ENCODE peak calls at places on chromosomes 7 and 10, in seven cellular contexts. U, N, B, A, F, X and Y are unnamed samples.

GRCh38 chr7:157806711-157807110 is 469.9 kb downstream of the DNAJB6 start:
- DNase-seq in U (no peak), N (no peak), B (no peak), A (no peak), F (no peak), X (no peak), Y (no peak)

GRCh38 chr7:6416516-6417145 is 31.1 kb downstream of the DAGLB start:
- DNase-seq in U (no peak), N (peak; percentile 50), B (no peak), A (no peak), F (no peak), X (no peak), Y (no peak)

GRCh38 chr10:59805043-59805442 is 51.8 kb upstream of the MRLN start:
- DNase-seq in U (no peak), N (peak; percentile 45), B (no peak), A (no peak), F (no peak), X (no peak), Y (no peak)

GRCh38 chr7:36127075-36127740 is 25.8 kb upstream of the EEPD1 start:
- DNase-seq in U (no peak), N (no peak), B (no peak), A (no peak), F (no peak), X (no peak), Y (no peak)

GRCh38 chr7:76095908-76096307 is 48.0 kb downstream of the MDH2 start:
- DNase-seq in U (no peak), N (no peak), B (no peak), A (no peak), F (no peak), X (no peak), Y (no peak)

GRCh38 chr10:79106651-79107050 is 37.9 kb downstream of the ZMIZ1 start:
- DNase-seq in U (no peak), N (no peak), B (no peak), A (no peak), F (no peak), X (no peak), Y (no peak)

GRCh38 chr7:103573479-103574058 is 127.6 kb upstream of the SLC26A5 start:
- DNase-seq in U (no peak), N (peak; percentile 50), B (peak; percentile 7), A (no peak), F (no peak), X (no peak), Y (no peak)

GRCh38 chr10:37975407-37975991 is 948 bp downstream of the ZNF25 start:
- DNase-seq in U (no peak), N (peak; percentile 22), B (peak; percentile 36), A (no peak), F (no peak), X (no peak), Y (no peak)

GRCh38 chr7:46369933-46370654 is 449.0 kb upstream of the IGFBP3 start:
- DNase-seq in U (no peak), N (peak; percentile 88), B (no peak), A (no peak), F (no peak), X (no peak), Y (no peak)

GRCh38 chr10:62814901-62815372 is 1.2 kb downstream of the EGR2 start:
- DNase-seq in U (peak; percentile 12), N (no peak), B (no peak), A (no peak), F (no peak), X (no peak), Y (no peak)

GRCh38 chr10:29613791-29614190 is 21.0 kb downstream of the SVIL start:
- DNase-seq in U (no peak), N (peak; percentile 45), B (no peak), A (no peak), F (no peak), X (no peak), Y (no peak)

GRCh38 chr7:130189281-130189782 is 15.9 kb downstream of the TMEM209 start:
- DNase-seq in U (no peak), N (peak; percentile 39), B (no peak), A (no peak), F (no peak), X (no peak), Y (no peak)

GRCh38 chr10:79342811-79343541 is 4.3 kb upstream of the PPIF start:
- DNase-seq in U (no peak), N (no peak), B (no peak), A (no peak), F (no peak), X (no peak), Y (no peak)

GRCh38 chr7:131244259-131244852 is 83.3 kb upstream of the MKLN1 start:
- DNase-seq in U (no peak), N (peak; percentile 96), B (no peak), A (no peak), F (no peak), X (peak; percentile 4), Y (no peak)

GRCh38 chr10:60883187-60883586 is 60.8 kb downstream of the RHOBTB1 start:
- DNase-seq in U (no peak), N (peak; percentile 51), B (no peak), A (no peak), F (no peak), X (no peak), Y (no peak)

GRCh38 chr10:124127563-124127962 is 34.2 kb upstream of the CHST15 start:
- DNase-seq in U (no peak), N (no peak), B (no peak), A (no peak), F (no peak), X (no peak), Y (no peak)

GRCh38 chr10:63713191-63714144 is 192.3 kb downstream of the REEP3 start:
- DNase-seq in U (no peak), N (peak; percentile 65), B (no peak), A (no peak), F (no peak), X (no peak), Y (no peak)

GRCh38 chr7:96097802-96098201 is 224.1 kb downstream of the SLC25A13 start:
- DNase-seq in U (no peak), N (no peak), B (no peak), A (no peak), F (no peak), X (no peak), Y (no peak)

GRCh38 chr10:45997557-45997956 is 25.3 kb downstream of the TIMM23 start:
- DNase-seq in U (no peak), N (no peak), B (no peak), A (no peak), F (no peak), X (no peak), Y (no peak)

GRCh38 chr7:30920021-30920583 is 8.4 kb downstream of the AQP1 start:
- DNase-seq in U (no peak), N (no peak), B (no peak), A (no peak), F (no peak), X (no peak), Y (no peak)

GRCh38 chr7:24729365-24730017 is 27.8 kb downstream of the GSDME start:
- DNase-seq in U (no peak), N (no peak), B (no peak), A (no peak), F (no peak), X (no peak), Y (no peak)

GRCh38 chr7:1899201-1899600 is 229.1 kb downstream of the ELFN1 start:
- DNase-seq in U (no peak), N (peak; percentile 38), B (no peak), A (no peak), F (no peak), X (no peak), Y (no peak)

GRCh38 chr10:93071674-93072224 is 1.9 kb upstream of the CYP26A1 start:
- DNase-seq in U (no peak), N (no peak), B (no peak), A (no peak), F (no peak), X (no peak), Y (no peak)

GRCh38 chr7:73364006-73364728 is 36.2 kb downstream of the FKBP6 start:
- DNase-seq in U (no peak), N (no peak), B (no peak), A (no peak), F (no peak), X (no peak), Y (no peak)

GRCh38 chr7:5248201-5248885 is 34.4 kb upstream of the SLC29A4 start:
- DNase-seq in U (no peak), N (peak; percentile 31), B (no peak), A (no peak), F (no peak), X (no peak), Y (no peak)

GRCh38 chr10:44205072-44205471 is 179.8 kb downstream of the CXCL12 start:
- DNase-seq in U (no peak), N (no peak), B (no peak), A (no peak), F (no peak), X (no peak), Y (no peak)

GRCh38 chr7:55063633-55064032 is 44.8 kb downstream of the EGFR start:
- DNase-seq in U (no peak), N (peak; percentile 78), B (no peak), A (no peak), F (no peak), X (no peak), Y (no peak)

GRCh38 chr10:101612872-101613271 is 24.8 kb downstream of the DPCD start:
- DNase-seq in U (no peak), N (no peak), B (no peak), A (no peak), F (no peak), X (no peak), Y (no peak)

GRCh38 chr10:97321807-97322195 is 2.7 kb downstream of the FRAT1 start:
- DNase-seq in U (no peak), N (no peak), B (no peak), A (peak; percentile 7), F (no peak), X (no peak), Y (no peak)

GRCh38 chr7:143003393-143004051 is 23.4 kb downstream of the OR9A2 start:
- DNase-seq in U (peak; percentile 6), N (peak; percentile 48), B (peak; percentile 71), A (peak; percentile 2), F (no peak), X (no peak), Y (no peak)